ENCODE peak calls at places on chromosome X, in ten cellular contexts. Q, U, V, H, P, K, F, N, O and X are unnamed samples.
A peak's percentile ranks its signal among the peaks of the same experiment; 100 is the strongest.

GRCh38 chrX:76126851-76127250 is 46.0 kb upstream of the PBDC1 start:
- DNase-seq in Q (no peak), U (no peak), V (no peak), H (no peak), P (no peak), K (no peak), F (no peak), N (no peak), O (no peak), X (no peak)

GRCh38 chrX:101219840-101220191 is 230 bp downstream of the DRP2 start:
- DNase-seq in Q (no peak), U (no peak), V (no peak), H (no peak), P (no peak), K (no peak), F (peak; percentile 20), N (no peak), O (no peak), X (peak; percentile 84)

GRCh38 chrX:102723456-102723855 is 2.9 kb downstream of the GPRASP3 start:
- DNase-seq in Q (no peak), U (no peak), V (no peak), H (no peak), P (no peak), K (no peak), F (no peak), N (no peak), O (peak; percentile 9), X (no peak)

GRCh38 chrX:135194684-135195083 is 23.5 kb upstream of the CT55 start:
- DNase-seq in Q (no peak), U (no peak), V (no peak), H (no peak), P (no peak), K (no peak), F (no peak), N (no peak), O (no peak), X (no peak)

GRCh38 chrX:150088042-150088441 is 149.8 kb upstream of the EOLA2 start:
- DNase-seq in Q (no peak), U (no peak), V (no peak), H (no peak), P (no peak), K (no peak), F (no peak), N (no peak), O (no peak), X (no peak)

GRCh38 chrX:39144965-39145364 is 343.7 kb downstream of the MID1IP1 start:
- DNase-seq in Q (no peak), U (no peak), V (no peak), H (peak; percentile 6), P (no peak), K (peak; percentile 33), F (no peak), N (no peak), O (no peak), X (no peak)

GRCh38 chrX:153302796-153303195 is 18.8 kb downstream of the PNMA6F start:
- DNase-seq in Q (no peak), U (no peak), V (no peak), H (no peak), P (no peak), K (no peak), F (no peak), N (peak; percentile 38), O (no peak), X (no peak)

GRCh38 chrX:118448273-118448783 is 47.3 kb upstream of the DOCK11 start:
- DNase-seq in Q (no peak), U (no peak), V (peak; percentile 90), H (no peak), P (no peak), K (no peak), F (no peak), N (no peak), O (no peak), X (no peak)

GRCh38 chrX:115689931-115690330 is 129.0 kb downstream of the PLS3 start:
- DNase-seq in Q (no peak), U (no peak), V (no peak), H (no peak), P (no peak), K (no peak), F (peak; percentile 16), N (no peak), O (no peak), X (peak; percentile 62)

GRCh38 chrX:83469551-83469950 is 38.5 kb upstream of the POU3F4 start:
- DNase-seq in Q (no peak), U (no peak), V (peak; percentile 62), H (peak; percentile 4), P (no peak), K (no peak), F (peak; percentile 29), N (no peak), O (peak; percentile 49), X (peak; percentile 32)

GRCh38 chrX:72260448-72260847 is 16.6 kb downstream of the RPS4X start:
- DNase-seq in Q (no peak), U (no peak), V (no peak), H (no peak), P (no peak), K (no peak), F (no peak), N (no peak), O (no peak), X (no peak)

GRCh38 chrX:11724122-11725017 is 33.7 kb upstream of the MSL3 start:
- DNase-seq in Q (no peak), U (no peak), V (peak; percentile 9), H (peak; percentile 25), P (no peak), K (no peak), F (peak; percentile 12), N (no peak), O (peak; percentile 44), X (peak; percentile 21)

GRCh38 chrX:87517571-87518141 is at the start of gene KLHL4:
- DNase-seq in Q (no peak), U (no peak), V (peak; percentile 94), H (no peak), P (no peak), K (no peak), F (peak; percentile 92), N (no peak), O (peak; percentile 70), X (peak; percentile 74)

DNA sequence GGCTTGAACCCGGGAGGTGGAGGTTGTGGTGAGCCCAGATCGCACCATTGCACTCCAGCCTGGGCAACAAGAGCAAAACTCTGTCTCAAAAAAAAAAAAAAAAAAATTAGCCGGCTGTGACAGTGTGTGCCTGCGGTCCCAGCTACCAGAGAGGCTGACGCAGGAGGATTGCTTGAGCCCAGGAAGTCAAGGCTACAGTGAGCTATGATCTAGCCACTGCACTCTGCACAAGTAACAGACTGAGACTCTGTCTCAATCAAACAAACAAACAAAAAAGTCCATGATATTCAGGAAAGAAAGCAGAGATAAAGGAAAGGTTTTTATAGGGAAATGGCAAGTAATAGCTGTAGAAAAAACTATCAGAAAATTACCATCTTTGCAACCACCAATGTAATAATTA is 2.1 kb upstream of the LAGE3 start:
- DNase-seq in Q (no peak), U (no peak), V (no peak), H (no peak), P (no peak), K (no peak), F (no peak), N (no peak), O (no peak), X (no peak)
- H3K4me1 ChIP-seq in Q (no peaks in the 10 kb centered on the region), U (peaks cover 32% of the 10 kb centered on the region), V (peaks cover 4% of the 10 kb centered on the region), H (no peaks in the 10 kb centered on the region), P (peaks cover 16% of the 10 kb centered on the region), K (no peaks in the 10 kb centered on the region), F (no peaks in the 10 kb centered on the region), N (peaks cover 5% of the 10 kb centered on the region), O (peaks cover 31% of the 10 kb centered on the region), X (no peaks in the 10 kb centered on the region)

GRCh38 chrX:111917591-111917990 is 41.6 kb downstream of the TRPC5OS start:
- DNase-seq in Q (no peak), U (no peak), V (no peak), H (no peak), P (no peak), K (no peak), F (peak; percentile 43), N (no peak), O (no peak), X (no peak)
- H3K27ac ChIP-seq in Q (no peak overlapping the region), U (no peak overlapping the region), V (no peak overlapping the region), H (no peak overlapping the region), P (no peak overlapping the region), K (no peak overlapping the region), F (no peak overlapping the region), N (no peak overlapping the region), O (no peak overlapping the region), X (no peak overlapping the region)

GRCh38 chrX:40953369-40953768 is 131.9 kb upstream of the USP9X start:
- DNase-seq in Q (no peak), U (no peak), V (no peak), H (no peak), P (no peak), K (no peak), F (no peak), N (no peak), O (no peak), X (no peak)
- H3K4me3 ChIP-seq in Q (no peak overlapping the region), U (no peak overlapping the region), V (no peak overlapping the region), H (no peak overlapping the region), P (no peak overlapping the region), K (no peak overlapping the region), F (no peak overlapping the region), N (peak overlapping the region; percentile 60), O (no peak overlapping the region), X (no peak overlapping the region)

GRCh38 chrX:120751683-120752082 is 121.8 kb upstream of the C1GALT1C1 start:
- DNase-seq in Q (no peak), U (no peak), V (no peak), H (no peak), P (no peak), K (no peak), F (no peak), N (no peak), O (no peak), X (no peak)

GRCh38 chrX:120755066-120755846 is 120.4 kb downstream of the CT47B1 start:
- DNase-seq in Q (no peak), U (no peak), V (peak; percentile 76), H (no peak), P (no peak), K (peak; percentile 84), F (peak; percentile 3), N (no peak), O (no peak), X (no peak)

GRCh38 chrX:120750381-120750780 is 120.5 kb upstream of the C1GALT1C1 start:
- DNase-seq in Q (no peak), U (no peak), V (no peak), H (no peak), P (no peak), K (no peak), F (no peak), N (no peak), O (no peak), X (no peak)

GRCh38 chrX:120753413-120754251 is 122.0 kb downstream of the CT47B1 start:
- DNase-seq in Q (no peak), U (no peak), V (no peak), H (no peak), P (no peak), K (peak; percentile 62), F (no peak), N (no peak), O (no peak), X (no peak)

DNA sequence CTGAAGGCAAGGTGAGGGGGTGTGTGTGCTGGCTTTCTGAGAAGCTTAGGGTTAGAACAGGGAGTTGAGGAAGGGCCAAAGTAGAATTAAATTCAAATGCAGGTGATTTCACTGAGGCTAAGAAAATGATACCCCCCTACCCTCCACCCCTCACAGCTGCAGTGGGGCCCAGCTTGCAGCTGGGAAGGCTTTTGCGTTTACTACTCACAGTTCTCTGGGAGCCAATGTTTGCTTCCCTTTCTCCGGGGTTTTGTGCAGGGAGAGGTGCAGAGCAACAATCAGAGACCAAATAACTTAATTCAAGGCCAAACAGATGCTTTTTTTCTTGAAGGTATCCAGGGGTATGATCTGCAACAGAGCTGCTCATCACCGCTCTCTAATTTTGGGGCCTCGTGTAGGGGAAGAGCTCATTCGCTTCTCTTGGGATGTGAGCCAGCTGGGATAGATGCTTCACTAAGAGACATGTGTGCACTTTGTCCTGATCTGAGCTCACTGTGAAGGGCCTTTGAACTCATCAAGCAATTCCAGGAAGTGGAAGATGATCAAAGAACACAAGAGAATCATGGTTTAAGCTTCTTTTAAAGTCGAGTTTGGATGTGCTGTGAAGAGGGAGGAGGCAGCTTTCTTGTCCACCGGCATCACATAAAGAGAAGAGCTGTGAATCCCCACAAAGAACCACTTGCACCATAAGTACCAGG is 122.7 kb upstream of the C1GALT1C1 start:
- DNase-seq in Q (no peak), U (no peak), V (peak; percentile 29), H (no peak), P (no peak), K (no peak), F (no peak), N (no peak), O (no peak), X (no peak)
- H3K4me1 ChIP-seq in Q (no peaks in the 10 kb centered on the region), U (no peaks in the 10 kb centered on the region), V (peaks cover 62% of the 10 kb centered on the region), H (no peaks in the 10 kb centered on the region), P (peaks cover 3% of the 10 kb centered on the region), K (no peaks in the 10 kb centered on the region), F (peaks cover 4% of the 10 kb centered on the region), N (no peaks in the 10 kb centered on the region), O (no peaks in the 10 kb centered on the region), X (no peaks in the 10 kb centered on the region)